ENCODE peak calls at places on chromosome 7, in nine cellular contexts. Q is colonic mucosa, H is heart right ventricle, Z is spleen, T is fibroblast of pulmonary artery, S is HepG2, M is tibial artery, C is cardiac muscle cell, A is stomach. R is an unnamed sample.

GRCh38 chr7:31853380-31853779 is 166.4 kb downstream of the PPP1R17 start:
- DNase-seq in A (no peak), Q (no peak), T (no peak), H (no peak), S (no peak), C (no peak), M (no peak), Z (no peak), R (no peak)

GRCh38 chr7:73364006-73364728 is 36.2 kb downstream of the FKBP6 start:
- DNase-seq in Q (no peak), S (no peak), A (no peak), T (no peak), H (no peak), M (no peak), Z (no peak), C (no peak), R (no peak)

GRCh38 chr7:120949393-120949799 is 1.2 kb upstream of the ING3 start:
- DNase-seq in T (no peak), C (no peak), M (no peak), S (no peak), A (no peak), Q (no peak), H (no peak), Z (no peak), R (no peak)

GRCh38 chr7:129066290-129067131 is 11.6 kb upstream of the TNPO3 start:
- DNase-seq in H (no peak), Z (no peak), Q (no peak), T (peak), M (no peak), A (no peak), S (no peak), C (peak), R (no peak)

GRCh38 chr7:18119985-18120384 is 92.3 kb upstream of the PRPS1L1 start:
- DNase-seq in T (peak), C (peak), Q (no peak), Z (no peak), S (no peak), H (no peak), A (no peak), M (no peak), R (no peak)

GRCh38 chr7:138902156-138902555 is 79.0 kb downstream of the KIAA1549 start:
- DNase-seq in M (no peak), Q (no peak), A (no peak), S (no peak), H (no peak), Z (no peak), C (no peak), T (no peak), R (no peak)

GRCh38 chr7:7565746-7566650 is 686 bp upstream of the MIOS start:
- DNase-seq in Q (peak), T (no peak), A (peak), C (no peak), S (peak), M (no peak), H (no peak), Z (peak), R (no peak)

GRCh38 chr7:128203710-128204214 is 37.3 kb upstream of the LEP start:
- DNase-seq in Z (no peak), T (peak), Q (no peak), H (no peak), M (no peak), A (no peak), S (no peak), C (peak), R (no peak)

GRCh38 chr7:76393116-76394031 is 16.1 kb downstream of the SSC4D start:
- DNase-seq in Z (peak), A (peak), S (peak), H (peak), C (peak), M (peak), T (peak), Q (peak), R (peak)

GRCh38 chr7:120337308-120337907 is 64.4 kb downstream of the KCND2 start:
- DNase-seq in Q (no peak), H (no peak), M (no peak), A (no peak), T (peak), C (peak), Z (no peak), S (peak), R (no peak)

GRCh38 chr7:20514364-20514763 is 101.1 kb upstream of the ABCB5 start:
- DNase-seq in M (peak), Z (no peak), T (peak), C (peak), H (peak), A (peak), S (no peak), Q (no peak), R (no peak)

GRCh38 chr7:15832996-15833395 is 146.5 kb upstream of the MEOX2 start:
- DNase-seq in S (no peak), M (peak), Z (no peak), H (peak), A (no peak), Q (peak), C (peak), T (peak), R (no peak)

GRCh38 chr7:15829689-15830088 is 143.2 kb upstream of the MEOX2 start:
- DNase-seq in Q (no peak), M (peak), C (peak), A (no peak), T (peak), Z (no peak), H (peak), S (no peak), R (no peak)

GRCh38 chr7:15828881-15829280 is 142.4 kb upstream of the MEOX2 start:
- DNase-seq in C (no peak), A (no peak), H (no peak), S (no peak), M (no peak), Z (no peak), T (no peak), Q (no peak), R (no peak)
- H3K4me3 ChIP-seq in C (no peak), A (no peak), H (no peak), S (no peak), M (no peak), Z (no peak), T (no peak), Q (no peak), R (no peak)

GRCh38 chr7:43475983-43476382 is 106.9 kb upstream of the STK17A start:
- DNase-seq in M (no peak), Q (no peak), T (no peak), C (no peak), A (no peak), H (no peak), Z (no peak), S (no peak), R (no peak)

GRCh38 chr7:43479543-43479942 is 103.4 kb upstream of the STK17A start:
- DNase-seq in C (no peak), T (no peak), S (no peak), H (no peak), Z (no peak), Q (no peak), A (no peak), M (no peak), R (no peak)

GRCh38 chr7:43481905-43482678 is 100.8 kb upstream of the STK17A start:
- DNase-seq in M (no peak), T (peak), H (no peak), Q (no peak), A (no peak), Z (no peak), C (peak), S (no peak), R (no peak)

GRCh38 chr7:43480581-43480980 is 102.3 kb upstream of the STK17A start:
- DNase-seq in H (no peak), Z (no peak), Q (no peak), T (peak), M (no peak), C (peak), A (no peak), S (no peak), R (no peak)

DNA sequence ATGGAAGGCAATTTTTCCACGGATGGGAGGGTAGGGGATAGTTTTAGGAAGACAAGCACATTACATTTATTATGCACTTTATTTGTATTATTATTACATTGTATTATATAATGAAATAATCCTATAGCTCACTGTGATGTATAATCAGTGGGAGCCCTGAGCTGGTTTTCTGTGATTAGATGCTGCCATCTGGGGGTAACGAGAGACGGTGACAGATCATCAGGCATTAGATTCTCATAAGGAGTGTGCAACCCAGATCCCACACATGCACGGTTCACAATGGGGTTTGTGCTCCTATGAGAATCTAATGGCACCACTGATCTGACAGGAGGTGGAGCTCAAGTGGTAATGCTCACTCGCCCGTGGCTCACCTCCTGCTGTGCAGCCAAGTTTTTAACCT is 103.9 kb upstream of the STK17A start:
- DNase-seq in H (no peak), A (no peak), M (no peak), S (peak), T (no peak), Q (no peak), C (no peak), Z (no peak), R (no peak)
- TF ChIP-seq CTCF in H (no peak), A (no peak), M (no peak), S (peak), T (no peak), Q (no peak), C (peak), Z (no peak), R (no peak)

GRCh38 chr7:101650579-101651081 is 21.5 kb upstream of the MYL10 start:
- DNase-seq in C (no peak), Z (no peak), A (no peak), Q (no peak), S (no peak), T (no peak), M (no peak), H (no peak), R (no peak)
- H3K4me3 ChIP-seq in C (no peak), Z (no peak), A (no peak), Q (no peak), S (no peak), T (no peak), M (no peak), H (no peak), R (no peak)

GRCh38 chr7:148256433-148256832 is 334.1 kb upstream of the C7orf33 start:
- DNase-seq in Q (no peak), Z (no peak), H (no peak), M (no peak), A (no peak), T (no peak), C (no peak), S (no peak), R (no peak)

GRCh38 chr7:148260605-148261004 is 330.0 kb upstream of the C7orf33 start:
- DNase-seq in A (no peak), C (peak), M (no peak), Q (peak), T (peak), S (no peak), H (no peak), Z (no peak), R (no peak)

GRCh38 chr7:148253629-148254028 is 336.9 kb upstream of the C7orf33 start:
- DNase-seq in A (no peak), S (no peak), C (no peak), M (no peak), T (no peak), Z (no peak), Q (no peak), H (no peak), R (no peak)

GRCh38 chr7:148255333-148255732 is 335.2 kb upstream of the C7orf33 start:
- DNase-seq in A (no peak), H (no peak), Z (no peak), Q (no peak), C (no peak), T (no peak), M (no peak), S (no peak), R (no peak)
- TF ChIP-seq CTCF in A (no peak), H (peak), Z (no peak), Q (no peak), C (peak), T (no peak), M (peak), S (no peak), R (peak)

GRCh38 chr7:77426521-77427051 is 10.4 kb upstream of the GSAP start:
- DNase-seq in M (no peak), Z (no peak), A (no peak), T (peak), C (peak), H (no peak), S (no peak), Q (no peak), R (no peak)
- H3K4me3 ChIP-seq in M (no peak), Z (peak), A (peak), T (peak), C (no peak), H (peak), S (no peak), Q (no peak), R (no peak)

GRCh38 chr7:81201188-81201587 is 282.3 kb upstream of the SEMA3C start:
- DNase-seq in C (no peak), Q (no peak), M (no peak), S (no peak), A (no peak), Z (no peak), T (no peak), H (no peak), R (no peak)
- TF ChIP-seq CTCF in C (no peak), Q (no peak), M (no peak), S (no peak), A (no peak), Z (no peak), T (no peak), H (no peak), R (no peak)

DNA sequence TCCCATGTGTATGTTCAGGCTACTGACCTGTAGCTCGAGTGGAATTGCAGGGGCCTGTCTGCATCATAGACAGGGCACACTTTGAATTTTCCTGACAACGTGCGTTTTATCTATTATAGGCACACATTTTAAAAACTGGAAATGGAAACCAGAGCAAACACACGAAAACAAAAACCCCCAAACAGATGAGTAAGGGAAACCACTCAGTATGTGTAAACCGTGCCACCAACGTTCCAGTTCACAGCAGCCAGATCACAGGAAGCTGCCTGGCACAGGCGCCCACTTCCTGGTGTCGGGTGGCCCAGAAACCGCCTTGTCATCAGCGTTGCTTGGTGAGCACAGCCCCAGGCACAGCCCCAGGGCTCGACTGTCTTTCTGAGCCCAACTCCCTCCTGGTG is 34.5 kb upstream of the DNAJB6 start:
- DNase-seq in S (no peak), H (peak), Z (peak), A (peak), C (no peak), T (no peak), M (peak), Q (peak), R (no peak)
- H3K4me3 ChIP-seq in S (no peak), H (no peak), Z (peak), A (no peak), C (no peak), T (no peak), M (no peak), Q (no peak), R (no peak)

R was measured in dorsolateral prefrontal cortex.